ENCODE peak calls at places on chromosomes 13 and 19, in seven cellular contexts. One of them, this sample, is unnamed.

GRCh38 chr13:39327080-39327479 is 275.9 kb downstream of the LHFPL6 start:
- DNase-seq in H1: no peak
- DNase-seq in HepG2: no peak
- DNase-seq in ovary: no peak
- DNase-seq in stomach: no peak
- DNase-seq in tibial nerve: no peak
- DNase-seq in A549: no peak
- DNase-seq in this sample: no peak

GRCh38 chr19:14167013-14167593 is 30.7 kb upstream of the ASF1B start:
- DNase-seq in ovary: no peak
- DNase-seq in H1: no peak
- DNase-seq in A549: no peak
- DNase-seq in stomach: no peak
- DNase-seq in tibial nerve: no peak
- DNase-seq in HepG2: no peak
- DNase-seq in this sample: no peak

GRCh38 chr19:33469171-33470039 is 52.2 kb downstream of the PEPD start:
- DNase-seq in ovary: no peak
- DNase-seq in tibial nerve: no peak
- DNase-seq in HepG2: no peak
- DNase-seq in stomach: no peak
- DNase-seq in H1: no peak
- DNase-seq in A549: no peak
- DNase-seq in this sample: no peak

GRCh38 chr19:16382775-16383543 is 58.3 kb downstream of the KLF2 start:
- DNase-seq in HepG2: peak
- DNase-seq in H1: peak
- DNase-seq in ovary: peak
- DNase-seq in A549: peak
- DNase-seq in stomach: peak
- DNase-seq in tibial nerve: peak
- DNase-seq in this sample: peak

GRCh38 chr13:40432018-40432978 is 234.1 kb downstream of the FOXO1 start:
- DNase-seq in stomach: no peak
- DNase-seq in H1: no peak
- DNase-seq in HepG2: no peak
- DNase-seq in A549: no peak
- DNase-seq in ovary: no peak
- DNase-seq in tibial nerve: no peak
- DNase-seq in this sample: no peak

GRCh38 chr13:99057310-99057975 is 79.6 kb upstream of the DOCK9 start:
- DNase-seq in HepG2: no peak
- DNase-seq in ovary: no peak
- DNase-seq in tibial nerve: peak
- DNase-seq in A549: peak
- DNase-seq in stomach: no peak
- DNase-seq in H1: no peak
- DNase-seq in this sample: no peak

GRCh38 chr19:50418186-50419021 is at the start of gene SPIB:
- DNase-seq in stomach: no peak
- DNase-seq in A549: no peak
- DNase-seq in HepG2: no peak
- DNase-seq in ovary: no peak
- DNase-seq in tibial nerve: no peak
- DNase-seq in H1: no peak
- DNase-seq in this sample: no peak

GRCh38 chr13:73133536-73133935 is 74.7 kb downstream of the KLF5 start:
- DNase-seq in tibial nerve: no peak
- DNase-seq in ovary: no peak
- DNase-seq in A549: peak
- DNase-seq in stomach: peak
- DNase-seq in HepG2: no peak
- DNase-seq in H1: no peak
- DNase-seq in this sample: peak

GRCh38 chr13:50386527-50387123 is 371.4 kb downstream of the KCNRG start:
- DNase-seq in HepG2: no peak
- DNase-seq in H1: no peak
- DNase-seq in stomach: no peak
- DNase-seq in tibial nerve: peak
- DNase-seq in ovary: no peak
- DNase-seq in A549: no peak
- DNase-seq in this sample: no peak

GRCh38 chr13:99067160-99067985 is 89.5 kb upstream of the DOCK9 start:
- DNase-seq in ovary: no peak
- DNase-seq in H1: no peak
- DNase-seq in tibial nerve: no peak
- DNase-seq in HepG2: peak
- DNase-seq in A549: peak
- DNase-seq in stomach: no peak
- DNase-seq in this sample: no peak

GRCh38 chr19:58558623-58559274 is 338 bp upstream of the UBE2M start:
- DNase-seq in ovary: peak
- DNase-seq in A549: peak
- DNase-seq in stomach: peak
- DNase-seq in tibial nerve: peak
- DNase-seq in HepG2: peak
- DNase-seq in H1: peak
- DNase-seq in this sample: peak

GRCh38 chr13:108270442-108270841 is 924 bp downstream of the TNFSF13B start:
- DNase-seq in tibial nerve: no peak
- DNase-seq in A549: no peak
- DNase-seq in HepG2: no peak
- DNase-seq in stomach: no peak
- DNase-seq in ovary: no peak
- DNase-seq in H1: no peak
- DNase-seq in this sample: no peak

GRCh38 chr13:29282096-29282495 is 313.4 kb downstream of the SLC7A1 start:
- DNase-seq in stomach: no peak
- DNase-seq in HepG2: no peak
- DNase-seq in ovary: no peak
- DNase-seq in A549: no peak
- DNase-seq in H1: no peak
- DNase-seq in tibial nerve: no peak
- DNase-seq in this sample: no peak

GRCh38 chr19:17762505-17763229 is 11.4 kb downstream of the FCHO1 start:
- DNase-seq in HepG2: peak
- DNase-seq in ovary: no peak
- DNase-seq in tibial nerve: no peak
- DNase-seq in A549: peak
- DNase-seq in stomach: no peak
- DNase-seq in H1: peak
- DNase-seq in this sample: peak

GRCh38 chr13:21347753-21348318 is 111.3 kb downstream of the ZDHHC20 start:
- DNase-seq in H1: no peak
- DNase-seq in tibial nerve: no peak
- DNase-seq in A549: no peak
- DNase-seq in stomach: no peak
- DNase-seq in ovary: no peak
- DNase-seq in HepG2: no peak
- DNase-seq in this sample: no peak

GRCh38 chr13:51585234-51585672 is 991 bp downstream of the WDFY2 start:
- DNase-seq in A549: no peak
- DNase-seq in stomach: no peak
- DNase-seq in tibial nerve: peak
- DNase-seq in HepG2: no peak
- DNase-seq in ovary: no peak
- DNase-seq in H1: no peak
- DNase-seq in this sample: no peak

GRCh38 chr19:7188682-7189629 is 105.3 kb downstream of the INSR start:
- DNase-seq in H1: no peak
- DNase-seq in tibial nerve: no peak
- DNase-seq in stomach: no peak
- DNase-seq in ovary: no peak
- DNase-seq in HepG2: peak
- DNase-seq in A549: no peak
- DNase-seq in this sample: no peak

GRCh38 chr19:46384396-46384795 is 29.0 kb downstream of the CCDC8 start:
- DNase-seq in H1: no peak
- DNase-seq in ovary: peak
- DNase-seq in tibial nerve: no peak
- DNase-seq in HepG2: no peak
- DNase-seq in A549: no peak
- DNase-seq in stomach: no peak
- DNase-seq in this sample: no peak

GRCh38 chr19:46056536-46056935 is 15.7 kb upstream of the IGFL4 start:
- DNase-seq in A549: no peak
- DNase-seq in tibial nerve: no peak
- DNase-seq in H1: no peak
- DNase-seq in stomach: no peak
- DNase-seq in ovary: no peak
- DNase-seq in HepG2: peak
- DNase-seq in this sample: no peak

GRCh38 chr13:108407495-108407894 is 138.0 kb downstream of the TNFSF13B start:
- DNase-seq in A549: no peak
- DNase-seq in stomach: no peak
- DNase-seq in HepG2: no peak
- DNase-seq in ovary: no peak
- DNase-seq in tibial nerve: no peak
- DNase-seq in H1: no peak
- DNase-seq in this sample: no peak

GRCh38 chr19:2045501-2046045 is 5.5 kb downstream of the MKNK2 start:
- DNase-seq in A549: no peak
- DNase-seq in stomach: peak
- DNase-seq in HepG2: no peak
- DNase-seq in tibial nerve: no peak
- DNase-seq in ovary: no peak
- DNase-seq in H1: peak
- DNase-seq in this sample: no peak

GRCh38 chr19:2046046-2046907 is 4.8 kb downstream of the MKNK2 start:
- DNase-seq in HepG2: no peak
- DNase-seq in stomach: no peak
- DNase-seq in tibial nerve: no peak
- DNase-seq in H1: no peak
- DNase-seq in ovary: no peak
- DNase-seq in A549: no peak
- DNase-seq in this sample: no peak

GRCh38 chr19:2048104-2048958 is 2.7 kb downstream of the MKNK2 start:
- DNase-seq in tibial nerve: no peak
- DNase-seq in A549: no peak
- DNase-seq in HepG2: no peak
- DNase-seq in ovary: peak
- DNase-seq in stomach: no peak
- DNase-seq in H1: no peak
- DNase-seq in this sample: no peak

GRCh38 chr19:2047449-2048103 is 3.5 kb downstream of the MKNK2 start:
- DNase-seq in A549: peak
- DNase-seq in stomach: peak
- DNase-seq in HepG2: no peak
- DNase-seq in ovary: peak
- DNase-seq in H1: no peak
- DNase-seq in tibial nerve: no peak
- DNase-seq in this sample: peak

DNA sequence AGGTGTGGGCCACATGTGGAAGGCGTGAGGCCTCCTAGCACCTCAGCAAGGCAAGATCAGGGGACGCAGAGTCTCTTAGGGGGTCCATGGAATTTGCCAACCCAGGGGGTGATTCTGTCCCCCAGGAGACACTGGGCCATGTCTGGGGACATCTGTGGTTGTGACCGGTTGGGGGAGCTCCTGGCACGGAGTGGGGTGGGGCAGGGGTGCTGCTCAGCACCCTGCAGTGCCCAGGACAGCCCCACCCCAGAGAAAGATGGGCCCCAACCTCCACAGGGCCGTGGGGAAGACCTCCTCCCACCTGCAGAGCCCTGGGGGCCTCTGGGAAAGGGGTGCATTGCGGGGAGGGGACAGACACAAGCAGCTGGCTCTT is 4.0 kb downstream of the MKNK2 start:
- DNase-seq in tibial nerve: no peak
- DNase-seq in ovary: peak
- DNase-seq in HepG2: no peak
- DNase-seq in H1: no peak
- DNase-seq in A549: no peak
- DNase-seq in stomach: no peak
- DNase-seq in this sample: no peak
- TF ChIP-seq CTCF in tibial nerve: no peak
- TF ChIP-seq CTCF in ovary: no peak
- TF ChIP-seq CTCF in HepG2: no peak
- TF ChIP-seq CTCF in H1: no peak
- TF ChIP-seq CTCF in A549: peak
- TF ChIP-seq CTCF in stomach: no peak
- TF ChIP-seq CTCF in this sample: no peak

GRCh38 chr19:44600466-44600865 is 12.9 kb upstream of the IGSF23 start:
- DNase-seq in H1: no peak
- DNase-seq in HepG2: no peak
- DNase-seq in tibial nerve: no peak
- DNase-seq in ovary: no peak
- DNase-seq in stomach: no peak
- DNase-seq in A549: no peak
- DNase-seq in this sample: no peak
- TF ChIP-seq EP300 in H1: no peak
- TF ChIP-seq EP300 in HepG2: no peak
- TF ChIP-seq EP300 in tibial nerve: no peak
- TF ChIP-seq EP300 in ovary: no peak
- TF ChIP-seq EP300 in stomach: no peak
- TF ChIP-seq EP300 in A549: no peak
- TF ChIP-seq EP300 in this sample: no peak

GRCh38 chr19:39412100-39412866 is at the start of gene PLEKHG2:
- DNase-seq in tibial nerve: peak
- DNase-seq in H1: peak
- DNase-seq in A549: peak
- DNase-seq in HepG2: peak
- DNase-seq in stomach: peak
- DNase-seq in ovary: peak
- DNase-seq in this sample: peak
- TF ChIP-seq POLR2A in tibial nerve: peak
- TF ChIP-seq POLR2A in H1: peak
- TF ChIP-seq POLR2A in A549: peak
- TF ChIP-seq POLR2A in HepG2: peak
- TF ChIP-seq POLR2A in stomach: peak
- TF ChIP-seq POLR2A in ovary: peak
- TF ChIP-seq POLR2A in this sample: peak

DNA sequence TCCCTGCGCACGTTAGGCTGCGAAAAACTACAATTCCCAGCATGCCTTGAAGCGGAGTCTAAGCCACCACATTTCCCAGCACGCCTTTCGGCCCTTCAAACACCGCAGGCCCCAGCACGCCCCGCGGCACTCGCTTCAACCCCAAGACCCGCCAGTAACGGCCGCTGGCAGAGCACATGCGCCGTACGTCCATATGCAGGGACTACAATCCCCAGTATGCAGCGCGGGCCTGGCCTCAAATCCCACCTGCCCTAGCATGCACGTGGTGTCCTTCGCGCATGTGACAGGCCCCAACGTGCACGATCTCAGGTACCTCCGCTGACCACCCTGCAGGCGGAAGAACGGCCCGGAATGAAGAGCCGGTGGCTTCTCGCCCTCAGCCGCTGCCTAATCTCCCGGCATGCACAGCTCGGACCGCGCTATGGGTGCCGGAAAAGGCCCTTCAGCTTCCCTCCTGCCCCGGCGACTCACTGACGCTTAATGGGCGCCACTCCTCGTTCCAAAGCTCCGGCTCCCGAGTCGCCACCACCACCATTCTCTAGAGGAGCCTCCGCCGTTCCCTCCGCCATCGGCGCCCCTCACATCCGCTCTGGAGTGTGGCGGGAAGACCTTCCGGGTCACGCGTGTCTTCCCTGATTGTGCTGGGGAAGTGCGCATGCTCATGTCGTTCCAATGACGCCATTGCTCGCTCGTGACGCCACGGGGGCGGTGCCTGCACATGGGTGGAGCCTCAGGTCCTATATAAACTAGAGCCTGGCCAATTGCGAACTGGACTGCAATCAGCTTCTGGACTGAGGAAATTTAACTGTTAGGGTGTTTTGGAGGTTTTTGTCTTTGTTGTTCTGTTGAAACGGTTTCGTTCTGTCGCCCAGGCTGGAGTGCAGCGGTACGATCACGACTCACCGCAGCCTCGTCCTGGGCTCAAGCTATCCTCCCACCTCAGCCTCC is at the start of gene DUS3L:
- DNase-seq in A549: peak
- DNase-seq in H1: peak
- DNase-seq in ovary: peak
- DNase-seq in tibial nerve: peak
- DNase-seq in stomach: peak
- DNase-seq in HepG2: peak
- DNase-seq in this sample: peak
- TF ChIP-seq CTCF in A549: no peak
- TF ChIP-seq CTCF in H1: no peak
- TF ChIP-seq CTCF in ovary: no peak
- TF ChIP-seq CTCF in tibial nerve: no peak
- TF ChIP-seq CTCF in stomach: no peak
- TF ChIP-seq CTCF in HepG2: no peak
- TF ChIP-seq CTCF in this sample: no peak